ENCODE peak calls at places on chromosomes 4 and X, in four cellular contexts. P, Y, X and O are unnamed samples.

GRCh38 chrX:57172544-57172943 is 35.3 kb upstream of the SPIN2A start:
- DNase-seq in P (no peak), Y (no peak), X (no peak), O (no peak)

GRCh38 chr4:164012396-164013027 is 518.0 kb downstream of the TMA16 start:
- DNase-seq in P (no peak), Y (no peak), X (peak), O (peak)

GRCh38 chrX:37613898-37614297 is 42.4 kb downstream of the LANCL3 start:
- DNase-seq in P (no peak), Y (no peak), X (no peak), O (no peak)

GRCh38 chr4:145804134-145804533 is 124.2 kb downstream of the C4orf51 start:
- DNase-seq in P (no peak), Y (no peak), X (no peak), O (no peak)

GRCh38 chr4:176735300-176735699 is 57.4 kb downstream of the VEGFC start:
- DNase-seq in P (no peak), Y (no peak), X (no peak), O (no peak)

GRCh38 chr4:15035152-15035551 is 32.9 kb downstream of the CPEB2 start:
- DNase-seq in P (no peak), Y (no peak), X (no peak), O (no peak)

GRCh38 chr4:2500547-2500946 is 31.6 kb downstream of the RNF4 start:
- DNase-seq in P (no peak), Y (no peak), X (no peak), O (no peak)

GRCh38 chr4:164304861-164305260 is 449.1 kb upstream of the SMIM31 start:
- DNase-seq in P (no peak), Y (no peak), X (no peak), O (no peak)

GRCh38 chr4:157804986-157805385 is 367.8 kb downstream of the GASK1B start:
- DNase-seq in P (no peak), Y (no peak), X (no peak), O (no peak)

GRCh38 chrX:357693-358471 is 28.8 kb downstream of the PPP2R3B start:
- DNase-seq in P (no peak), Y (no peak), X (no peak), O (no peak)

GRCh38 chrX:47514553-47515235 is 31.7 kb upstream of the ZNF41 start:
- DNase-seq in P (no peak), Y (no peak), X (no peak), O (no peak)

GRCh38 chr4:156934259-156934635 is 37.4 kb downstream of the PDGFC start:
- DNase-seq in P (no peak), Y (no peak), X (no peak), O (no peak)

GRCh38 chr4:145545538-145546224 is 64.0 kb downstream of the SMAD1 start:
- DNase-seq in P (no peak), Y (no peak), X (peak), O (no peak)

GRCh38 chr4:169640261-169640880 is 20.0 kb downstream of the CLCN3 start:
- DNase-seq in P (no peak), Y (no peak), X (no peak), O (no peak)

GRCh38 chr4:53863163-53863562 is 201.2 kb downstream of the CHIC2 start:
- DNase-seq in P (no peak), Y (no peak), X (no peak), O (no peak)

GRCh38 chr4:80011636-80012236 is 61.3 kb downstream of the ANTXR2 start:
- DNase-seq in P (no peak), Y (no peak), X (no peak), O (no peak)

GRCh38 chrX:120453985-120454384 is 15.1 kb downstream of the LAMP2 start:
- DNase-seq in P (no peak), Y (no peak), X (no peak), O (no peak)

GRCh38 chr4:68361146-68361589 is 11.3 kb upstream of the YTHDC1 start:
- DNase-seq in P (no peak), Y (no peak), X (no peak), O (no peak)

GRCh38 chrX:101265869-101266428 is 25.2 kb downstream of the TAF7L start:
- DNase-seq in P (no peak), Y (no peak), X (no peak), O (no peak)

GRCh38 chrX:115591856-115592842 is 31.2 kb downstream of the PLS3 start:
- DNase-seq in P (no peak), Y (no peak), X (no peak), O (no peak)

GRCh38 chr4:141686929-141687328 is 50.5 kb downstream of the IL15 start:
- DNase-seq in P (no peak), Y (no peak), X (no peak), O (no peak)

GRCh38 chrX:111867236-111867635 is 8.7 kb upstream of the TRPC5OS start:
- DNase-seq in P (no peak), Y (no peak), X (no peak), O (no peak)

GRCh38 chr4:112847781-112848180 is 201.7 kb upstream of the ANK2 start:
- DNase-seq in P (no peak), Y (no peak), X (no peak), O (no peak)

GRCh38 chrX:64205441-64205734 is at the start of gene AMER1:
- DNase-seq in P (no peak), Y (no peak), X (no peak), O (no peak)

GRCh38 chrX:2677764-2678163 is 13.3 kb upstream of the CD99 start:
- DNase-seq in P (no peak), Y (peak), X (no peak), O (no peak)

GRCh38 chr4:74111990-74112389 is 13.0 kb upstream of the CXCL2 start:
- DNase-seq in P (no peak), Y (no peak), X (no peak), O (no peak)

GRCh38 chr4:108168672-108169562 is at the start of gene LEF1:
- DNase-seq in P (no peak), Y (peak), X (peak), O (peak)

GRCh38 chr4:128583753-128584712 is 225.5 kb upstream of the JADE1 start:
- DNase-seq in P (no peak), Y (no peak), X (no peak), O (peak)
- TF ChIP-seq MAX in P (no peak), Y (no peak), X (no peak), O (no peak)

GRCh38 chrX:39164212-39164611 is 363.0 kb downstream of the MID1IP1 start:
- DNase-seq in P (no peak), Y (no peak), X (no peak), O (no peak)
- TF ChIP-seq GABPA in P (no peak), Y (no peak), X (no peak), O (no peak)

GRCh38 chr4:150510176-150510875 is 71.6 kb upstream of the MAB21L2 start:
- DNase-seq in P (no peak), Y (no peak), X (no peak), O (no peak)
- TF ChIP-seq JUND in P (no peak), Y (no peak), X (no peak), O (no peak)

GRCh38 chr4:102299302-102299701 is 46.0 kb downstream of the SLC39A8 start:
- DNase-seq in P (no peak), Y (no peak), X (no peak), O (no peak)

GRCh38 chr4:102301167-102301566 is 44.1 kb downstream of the SLC39A8 start:
- DNase-seq in P (no peak), Y (no peak), X (no peak), O (no peak)

GRCh38 chr4:102295153-102295862 is 50.0 kb downstream of the SLC39A8 start:
- DNase-seq in P (no peak), Y (no peak), X (no peak), O (no peak)

GRCh38 chr4:102302762-102303161 is 42.5 kb downstream of the SLC39A8 start:
- DNase-seq in P (no peak), Y (no peak), X (no peak), O (no peak)

GRCh38 chr4:102299708-102300107 is 45.6 kb downstream of the SLC39A8 start:
- DNase-seq in P (no peak), Y (peak), X (no peak), O (peak)
- TF ChIP-seq MAX in P (no peak), Y (no peak), X (no peak), O (no peak)